ENCODE peak calls at places on chromosome 12, in ten cellular contexts. Q, F, R, N, L, Z, E, G, K and Y are unnamed samples.

GRCh38 chr12:57842342-57843294 is 3.9 kb downstream of the CTDSP2 start:
- DNase-seq in R (no peak), Z (no peak), K (no peak), E (peak; percentile 36), N (no peak), L (no peak), F (no peak), G (no peak), Q (peak; percentile 42), Y (no peak)

GRCh38 chr12:26773313-26774104 is 59.5 kb downstream of the ITPR2 start:
- DNase-seq in K (no peak), Q (no peak), G (no peak), Z (no peak), F (no peak), N (no peak), R (no peak), L (no peak), E (no peak), Y (no peak)

GRCh38 chr12:7497661-7498060 is 5.9 kb downstream of the CD163 start:
- DNase-seq in Q (no peak), E (no peak), R (no peak), G (no peak), N (no peak), K (no peak), Z (no peak), L (no peak), F (no peak), Y (no peak)

GRCh38 chr12:98646165-98646764 is 1.2 kb downstream of the APAF1 start:
- DNase-seq in E (peak; percentile 30), K (peak; percentile 49), Z (no peak), Q (no peak), R (no peak), G (no peak), N (peak; percentile 33), L (no peak), F (no peak), Y (no peak)

GRCh38 chr12:85029456-85029855 is 6.6 kb downstream of the TSPAN19 start:
- DNase-seq in R (no peak), Z (no peak), L (no peak), Q (no peak), K (peak; percentile 30), G (no peak), F (no peak), N (peak; percentile 23), E (peak; percentile 38), Y (no peak)

GRCh38 chr12:58774731-58775130 is 145.6 kb downstream of the LRIG3 start:
- DNase-seq in L (no peak), R (no peak), G (no peak), Q (no peak), K (no peak), E (no peak), N (no peak), Z (no peak), F (no peak), Y (no peak)

GRCh38 chr12:9781360-9781759 is 20.7 kb upstream of the CD69 start:
- DNase-seq in N (no peak), G (no peak), K (no peak), Z (no peak), R (no peak), L (no peak), F (no peak), E (no peak), Q (no peak), Y (no peak)

GRCh38 chr12:96020314-96021003 is 14.9 kb downstream of the LTA4H start:
- DNase-seq in R (no peak), G (no peak), F (no peak), K (no peak), Z (no peak), L (no peak), E (no peak), N (no peak), Q (no peak), Y (no peak)

GRCh38 chr12:3295648-3296408 is 195.2 kb upstream of the PRMT8 start:
- DNase-seq in R (peak; percentile 78), L (peak; percentile 65), Z (no peak), N (no peak), E (peak; percentile 66), F (no peak), Q (no peak), K (peak; percentile 41), G (no peak), Y (no peak)

GRCh38 chr12:21526053-21526452 is at the start of gene SPX:
- DNase-seq in G (no peak), Z (no peak), F (no peak), L (no peak), R (no peak), E (peak; percentile 13), K (no peak), N (peak; percentile 72), Q (no peak), Y (no peak)

GRCh38 chr12:25194211-25194610 is 749 bp downstream of the DNAI7 start:
- DNase-seq in Q (no peak), G (no peak), L (no peak), K (peak; percentile 35), Z (no peak), N (no peak), E (no peak), R (no peak), F (no peak), Y (no peak)

GRCh38 chr12:3342051-3342450 is 149.0 kb upstream of the PRMT8 start:
- DNase-seq in N (peak; percentile 22), K (peak; percentile 37), G (no peak), E (peak; percentile 60), L (peak; percentile 41), Z (no peak), Q (no peak), R (no peak), F (no peak), Y (no peak)

GRCh38 chr12:26551385-26551784 is 281.6 kb downstream of the ITPR2 start:
- DNase-seq in N (no peak), F (no peak), K (no peak), E (no peak), Z (no peak), R (no peak), Q (no peak), L (no peak), G (no peak), Y (no peak)

GRCh38 chr12:101675555-101675954 is 21.9 kb upstream of the CHPT1 start:
- DNase-seq in Q (no peak), F (no peak), R (no peak), N (no peak), G (no peak), E (no peak), Z (no peak), L (no peak), K (no peak), Y (no peak)
- H3K27ac ChIP-seq in Q (no peak overlapping the region), F (no peak overlapping the region), R (no peak overlapping the region), N (no peak overlapping the region), G (no peak overlapping the region), E (no peak overlapping the region), Z (no peak overlapping the region), L (no peak overlapping the region), K (no peak overlapping the region), Y (no peak overlapping the region)

DNA sequence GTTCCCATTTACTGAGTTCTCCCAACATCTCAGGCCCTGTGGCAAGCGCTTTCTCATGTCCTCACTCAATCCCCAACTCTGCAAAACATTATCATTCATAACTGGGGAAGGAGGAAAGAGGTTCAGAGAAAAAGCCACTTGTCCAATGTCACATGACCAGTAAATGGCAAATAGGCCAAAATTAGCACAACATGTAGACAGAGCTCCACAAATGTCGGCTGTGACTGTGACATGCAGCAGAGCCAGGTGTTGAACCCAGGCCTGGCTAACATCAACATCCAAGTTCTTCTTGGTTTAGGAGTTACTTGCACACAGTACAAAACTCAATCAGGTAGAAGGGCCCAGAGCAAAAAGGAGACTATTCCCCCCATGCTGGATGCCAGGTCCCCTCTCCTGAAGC is 10.8 kb downstream of the KCTD10 start:
- DNase-seq in K (no peak), Q (no peak), L (no peak), N (no peak), E (no peak), R (no peak), Z (no peak), F (no peak), G (no peak), Y (no peak)
- H3K4me1 ChIP-seq in K (peaks cover 49% of the 10 kb centered on the region), Q (peaks cover 16% of the 10 kb centered on the region), L (peaks cover 100% of the 10 kb centered on the region), N (peaks cover 31% of the 10 kb centered on the region), E (peaks cover 69% of the 10 kb centered on the region), R (peaks cover 2% of the 10 kb centered on the region), Z (peaks cover 95% of the 10 kb centered on the region), F (peaks cover 96% of the 10 kb centered on the region), G (peaks cover 3% of the 10 kb centered on the region), Y (peaks cover 97% of the 10 kb centered on the region)

DNA sequence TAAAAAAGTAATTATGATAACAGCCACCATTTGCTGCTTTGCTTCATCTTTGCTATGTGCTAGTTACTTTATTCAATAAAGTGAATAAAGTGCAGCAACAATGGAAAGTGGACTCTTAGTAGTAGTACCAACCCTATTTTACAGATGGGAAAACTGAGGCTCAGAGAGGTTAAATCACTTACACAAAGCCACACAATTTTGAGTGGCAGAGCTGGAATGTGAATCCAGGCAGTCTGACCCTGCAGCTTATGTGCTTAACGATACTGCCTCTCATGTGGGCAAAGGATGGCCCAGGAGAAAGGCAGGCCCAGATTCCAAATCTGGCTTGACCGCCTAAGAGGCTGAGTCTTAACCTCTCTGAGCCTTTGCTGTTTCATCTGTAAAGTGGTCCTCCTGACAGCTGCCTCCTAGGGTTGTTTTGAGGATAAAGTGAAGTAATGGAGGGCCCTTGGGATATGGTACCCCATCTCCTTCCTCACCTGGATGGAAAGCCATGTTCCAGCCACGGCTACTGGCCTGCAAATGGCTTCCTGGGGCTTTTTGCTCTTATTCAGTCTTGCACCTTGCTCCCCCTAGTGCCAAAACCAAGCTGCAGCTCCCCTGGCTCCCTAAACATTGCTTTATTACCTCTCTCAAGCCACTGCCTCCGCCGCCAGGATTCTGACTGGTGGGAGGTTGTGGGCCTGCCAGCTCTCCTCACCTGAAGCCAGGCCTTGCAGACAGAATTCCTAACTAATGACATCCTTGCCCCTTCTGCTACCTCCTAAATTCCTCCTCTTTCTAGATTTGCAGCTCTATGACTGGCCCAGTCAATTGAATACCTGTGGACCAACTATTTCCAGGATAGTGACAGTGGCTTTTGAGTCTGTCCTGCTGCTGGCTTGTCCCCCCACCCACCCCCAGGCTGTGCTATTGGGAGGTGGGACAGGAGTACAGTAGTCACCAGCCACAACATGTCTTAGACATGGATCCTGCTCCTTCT is 283.3 kb upstream of the PWP1 start:
- DNase-seq in Z (no peak), R (no peak), K (peak; percentile 47), G (peak; percentile 52), N (peak; percentile 85), Q (peak; percentile 62), L (no peak), F (no peak), E (peak; percentile 72), Y (no peak)
- TF ChIP-seq CTCF in Z (peak; percentile 13), R (no peak), K (peak; percentile 50), G (peak; percentile 33), N (peak; percentile 74), Q (peak; percentile 71), L (peak; percentile 61), F (peak; percentile 43), E (peak; percentile 75), Y (peak; percentile 47)

DNA sequence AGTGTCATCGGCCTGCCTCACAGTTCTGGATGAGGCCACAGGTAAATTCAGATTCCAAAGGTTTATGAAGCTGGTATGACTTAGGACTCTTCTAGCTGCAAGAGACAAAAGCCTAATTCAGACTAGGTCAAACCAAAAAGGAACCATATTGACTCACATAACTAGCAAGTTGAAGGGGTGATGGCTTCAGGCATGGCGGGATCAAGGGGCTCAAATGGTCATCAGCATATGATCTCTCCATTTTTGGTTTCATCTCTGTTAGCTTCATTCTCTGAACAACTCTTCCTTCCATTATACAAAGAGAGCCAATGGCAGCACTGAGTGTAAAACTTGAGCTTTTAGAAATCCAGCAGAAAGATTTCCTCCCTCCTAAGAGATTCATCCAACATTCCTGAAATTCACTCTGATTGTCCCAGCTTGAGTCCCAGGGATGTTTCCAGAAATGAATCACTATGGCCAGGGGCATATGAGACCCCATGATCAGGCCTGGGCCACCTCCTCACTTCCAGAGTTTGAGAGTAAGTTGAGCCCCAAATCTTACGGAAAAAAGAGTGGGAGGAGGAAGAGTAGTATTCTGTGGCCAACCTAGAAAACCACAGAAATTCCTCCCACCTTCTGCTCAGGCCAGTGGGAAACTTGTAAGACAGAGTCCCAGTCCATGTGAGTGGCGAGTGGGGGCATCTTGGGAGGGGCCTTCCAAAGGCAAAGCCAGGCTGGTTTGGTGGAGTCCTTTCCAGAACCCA is 2.0 kb upstream of the MAP1LC3B2 start:
- DNase-seq in L (no peak), N (no peak), G (no peak), R (no peak), Q (no peak), F (no peak), E (peak; percentile 59), K (no peak), Z (no peak), Y (no peak)
- H3K27ac ChIP-seq in L (no peak overlapping the region), N (no peak overlapping the region), G (no peak overlapping the region), R (no peak overlapping the region), Q (no peak overlapping the region), F (no peak overlapping the region), E (no peak overlapping the region), K (no peak overlapping the region), Z (no peak overlapping the region), Y (no peak overlapping the region)